ENCODE peak calls at places on chromosomes 7 and 10, in five cellular contexts. D is foreskin fibroblast, H is nephron progenitor cell, L is GM10248, K is prostate gland. J is an unnamed sample.

GRCh38 chr10:99605351-99605750 is 14.9 kb downstream of the SLC25A28 start:
- DNase-seq in D (peak; percentile 56), L (no peak), H (no peak), K (no peak), J (no peak)

GRCh38 chr7:79636849-79637248 is 183.4 kb upstream of the MAGI2 start:
- DNase-seq in K (no peak), H (no peak), L (no peak), D (no peak), J (no peak)

GRCh38 chr10:5604236-5604925 is 62.0 kb downstream of the ASB13 start:
- DNase-seq in L (no peak), H (no peak), K (no peak), D (no peak), J (no peak)

GRCh38 chr10:77173615-77174461 is 463.8 kb downstream of the KCNMA1 start:
- DNase-seq in K (peak; percentile 67), L (peak; percentile 53), D (peak; percentile 89), H (peak; percentile 87), J (peak; percentile 62)

GRCh38 chr10:11154809-11155208 is 137.1 kb downstream of the CELF2 start:
- DNase-seq in D (peak; percentile 72), L (no peak), K (no peak), H (no peak), J (no peak)

GRCh38 chr10:125850766-125851731 is 27.7 kb downstream of the BCCIP start:
- DNase-seq in K (no peak), H (no peak), L (no peak), D (no peak), J (no peak)

GRCh38 chr10:5645375-5645774 is 21.0 kb downstream of the ASB13 start:
- DNase-seq in H (no peak), K (peak; percentile 35), D (no peak), L (no peak), J (no peak)

GRCh38 chr7:200704-201103 is 8.3 kb downstream of the FAM20C start:
- DNase-seq in L (no peak), K (no peak), D (no peak), H (no peak), J (no peak)

GRCh38 chr10:67518756-67519155 is 177.2 kb downstream of the CTNNA3 start:
- DNase-seq in K (no peak), L (no peak), H (no peak), D (no peak), J (no peak)

GRCh38 chr7:7416031-7416968 is 119.4 kb downstream of the COL28A1 start:
- DNase-seq in K (peak; percentile 15), L (no peak), D (no peak), H (no peak), J (no peak)

GRCh38 chr10:93090619-93091018 is 16.9 kb downstream of the CYP26A1 start:
- DNase-seq in L (no peak), D (no peak), K (no peak), H (no peak), J (no peak)

GRCh38 chr10:18100664-18101063 is 39.6 kb upstream of the CACNB2 start:
- DNase-seq in L (no peak), D (peak; percentile 18), H (no peak), K (no peak), J (no peak)

GRCh38 chr7:56105508-56105907 is 768 bp downstream of the CHCHD2 start:
- DNase-seq in H (no peak), D (peak; percentile 89), K (no peak), L (no peak), J (peak; percentile 42)

GRCh38 chr7:79051915-79052314 is 401.6 kb downstream of the MAGI2 start:
- DNase-seq in L (no peak), K (no peak), D (no peak), H (no peak), J (no peak)

GRCh38 chr10:3054183-3054815 is 13.0 kb upstream of the PFKP start:
- DNase-seq in L (no peak), H (no peak), K (no peak), D (no peak), J (no peak)

GRCh38 chr10:98309366-98310355 is 41.7 kb upstream of the LOXL4 start:
- DNase-seq in H (peak; percentile 81), K (peak; percentile 63), L (peak; percentile 66), D (peak; percentile 94), J (peak; percentile 67)

GRCh38 chr7:67301667-67302066 is 305.0 kb downstream of the TYW1 start:
- DNase-seq in L (no peak), K (no peak), D (no peak), H (no peak), J (no peak)

GRCh38 chr7:131196808-131197207 is 130.9 kb upstream of the MKLN1 start:
- DNase-seq in H (peak; percentile 24), L (no peak), D (peak; percentile 63), K (no peak), J (no peak)

GRCh38 chr10:78416031-78416800 is 382.6 kb downstream of the RPS24 start:
- DNase-seq in H (no peak), K (no peak), D (peak; percentile 69), L (no peak), J (no peak)

GRCh38 chr10:105509551-105509950 is 868.5 kb downstream of the SORCS3 start:
- DNase-seq in K (no peak), D (peak; percentile 43), L (no peak), H (no peak), J (no peak)

GRCh38 chr10:113099431-113100298 is 149.6 kb downstream of the TCF7L2 start:
- DNase-seq in L (no peak), H (peak; percentile 42), K (peak; percentile 41), D (no peak), J (no peak)

GRCh38 chr7:36029846-36030510 is 123.1 kb upstream of the EEPD1 start:
- DNase-seq in H (no peak), K (no peak), D (no peak), L (no peak), J (no peak)

GRCh38 chr7:101870361-101871062 is 53.1 kb downstream of the CUX1 start:
- DNase-seq in D (peak; percentile 46), K (peak; percentile 59), L (no peak), H (no peak), J (no peak)

GRCh38 chr10:59808896-59809643 is 55.8 kb upstream of the MRLN start:
- DNase-seq in K (peak; percentile 64), H (peak; percentile 75), D (peak; percentile 59), L (peak; percentile 52), J (no peak)

GRCh38 chr7:158648787-158649186 is 55.8 kb downstream of the NCAPG2 start:
- DNase-seq in K (no peak), L (no peak), H (no peak), D (peak; percentile 47), J (no peak)

GRCh38 chr7:27174077-27175004 is at the start of gene HOXA10:
- DNase-seq in D (peak; percentile 93), L (no peak), K (peak; percentile 66), H (peak; percentile 74), J (no peak)

GRCh38 chr10:131345691-131346090 is 34.2 kb upstream of the TCERG1L start:
- DNase-seq in K (no peak), D (no peak), H (no peak), L (no peak), J (no peak)

GRCh38 chr7:5584091-5584490 is 160.5 kb upstream of the TNRC18 start:
- DNase-seq in K (no peak), H (no peak), D (no peak), L (no peak), J (no peak)

GRCh38 chr7:24820730-24821044 is 63.4 kb upstream of the GSDME start:
- DNase-seq in K (no peak), L (no peak), H (no peak), D (peak; percentile 92), J (peak; percentile 63)

GRCh38 chr10:86109421-86109820 is 257.2 kb downstream of the GRID1 start:
- DNase-seq in L (no peak), H (no peak), D (no peak), K (no peak), J (no peak)

GRCh38 chr10:58976254-58976653 is 200.2 kb upstream of the PHYHIPL start:
- DNase-seq in H (no peak), L (no peak), D (no peak), K (no peak), J (no peak)

GRCh38 chr7:128724743-128725142 is 14.4 kb upstream of the CALU start:
- DNase-seq in L (no peak), D (no peak), K (no peak), H (no peak), J (no peak)

GRCh38 chr7:37510043-37510634 is 61.5 kb upstream of the ELMO1 start:
- DNase-seq in H (no peak), L (peak; percentile 30), K (no peak), D (no peak), J (no peak)
- TF ChIP-seq CTCF in H (peak; percentile 60), L (peak; percentile 56), K (no peak), D (peak; percentile 28), J (peak; percentile 37)

GRCh38 chr7:108464743-108465142 is 8.5 kb upstream of the NRCAM start:
- DNase-seq in D (peak; percentile 65), H (no peak), K (no peak), L (no peak), J (no peak)

GRCh38 chr7:108460964-108461363 is 4.7 kb upstream of the NRCAM start:
- DNase-seq in K (no peak), H (no peak), D (peak; percentile 20), L (no peak), J (no peak)

GRCh38 chr7:108459922-108460551 is 3.8 kb upstream of the NRCAM start:
- DNase-seq in D (peak; percentile 61), H (no peak), L (peak; percentile 46), K (no peak), J (no peak)

GRCh38 chr7:108463613-108464012 is 7.4 kb upstream of the NRCAM start:
- DNase-seq in L (no peak), K (no peak), D (no peak), H (no peak), J (no peak)

GRCh38 chr7:108461855-108462254 is 5.6 kb upstream of the NRCAM start:
- DNase-seq in L (no peak), K (no peak), D (peak; percentile 79), H (no peak), J (peak; percentile 37)
- TF ChIP-seq CTCF in L (no peak), K (no peak), D (no peak), H (no peak), J (no peak)

GRCh38 chr10:83425306-83425705 is 714.0 kb upstream of the GHITM start:
- DNase-seq in D (no peak), L (no peak), H (no peak), K (no peak), J (no peak)
- TF ChIP-seq CTCF in D (no peak), L (no peak), H (no peak), K (no peak), J (no peak)

DNA sequence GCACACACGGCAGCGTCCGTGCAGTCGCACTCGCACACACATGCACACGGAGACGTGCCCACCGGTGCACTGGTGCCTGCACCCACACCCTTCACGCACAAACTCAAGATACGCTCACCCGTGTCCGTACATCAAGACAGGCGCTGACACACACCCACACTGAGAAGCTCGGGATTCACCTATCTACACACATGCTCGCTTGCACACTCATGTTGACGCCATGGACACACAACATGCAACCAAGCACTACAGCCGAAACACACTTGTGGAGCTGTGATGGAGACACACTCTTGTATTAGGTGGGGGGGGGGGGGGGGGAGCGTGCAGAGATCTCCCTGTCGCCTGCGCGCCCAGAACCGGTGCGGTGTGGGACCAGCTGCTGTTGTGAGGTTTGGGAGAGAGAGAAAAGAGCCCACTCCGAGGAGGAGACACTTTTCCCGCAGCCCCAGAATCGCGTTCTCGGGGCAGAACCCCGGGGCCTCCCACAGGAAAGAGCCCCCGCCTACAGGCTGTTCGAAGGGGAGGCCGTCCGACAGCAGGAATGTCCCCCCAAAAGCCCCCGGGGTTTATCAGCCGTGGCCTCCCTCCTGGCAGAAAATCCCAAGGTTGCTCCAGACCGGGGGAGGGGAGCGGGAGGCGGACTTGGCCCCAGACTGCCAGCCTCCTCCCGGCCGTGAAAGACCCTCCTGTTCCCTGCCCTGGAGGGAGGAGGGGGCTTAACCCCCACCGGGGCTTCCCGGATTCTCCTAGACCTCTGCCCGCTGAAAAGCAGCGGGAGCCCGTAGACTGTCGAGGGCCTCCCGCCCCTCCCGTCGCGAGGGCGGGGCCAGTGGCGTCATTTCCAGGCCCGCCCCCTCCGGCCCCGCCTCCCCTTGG is 466 bp upstream of the NFKB2 start:
- DNase-seq in L (peak; percentile 93), K (peak; percentile 89), H (peak; percentile 90), D (peak; percentile 93), J (peak; percentile 63)
- TF ChIP-seq CTCF in L (no peak), K (no peak), H (no peak), D (no peak), J (no peak)